ENCODE peak calls at places on chromosome 10, in five cellular contexts. D, I, F, N and E are unnamed samples.

GRCh38 chr10:119136084-119136483 is 29.4 kb downstream of the SFXN4 start:
- DNase-seq in D (no peak), I (no peak), F (no peak), N (no peak), E (no peak)

GRCh38 chr10:58967551-58968418 is 208.7 kb upstream of the PHYHIPL start:
- DNase-seq in D (no peak), I (peak), F (no peak), N (peak), E (peak)

GRCh38 chr10:128124813-128125403 is 1.3 kb downstream of the MKI67 start:
- DNase-seq in D (no peak), I (peak), F (no peak), N (no peak), E (no peak)

GRCh38 chr10:124697837-124698559 is 46.2 kb downstream of the FAM53B start:
- DNase-seq in D (no peak), I (no peak), F (no peak), N (no peak), E (no peak)

GRCh38 chr10:25064401-25064800 is 48.0 kb downstream of the THNSL1 start:
- DNase-seq in D (no peak), I (no peak), F (no peak), N (no peak), E (no peak)

GRCh38 chr10:71963351-71963755 is 842 bp upstream of the CHST3 start:
- DNase-seq in D (no peak), I (no peak), F (no peak), N (no peak), E (no peak)

GRCh38 chr10:132397671-132398565 is 918 bp downstream of the PWWP2B start:
- DNase-seq in D (no peak), I (peak), F (no peak), N (no peak), E (no peak)

GRCh38 chr10:58457761-58458616 is 54.7 kb upstream of the BICC1 start:
- DNase-seq in D (no peak), I (no peak), F (no peak), N (peak), E (no peak)

GRCh38 chr10:63665765-63666164 is 144.6 kb downstream of the REEP3 start:
- DNase-seq in D (no peak), I (no peak), F (no peak), N (no peak), E (no peak)

GRCh38 chr10:78804356-78805032 is 264.3 kb upstream of the ZMIZ1 start:
- DNase-seq in D (no peak), I (peak), F (no peak), N (no peak), E (no peak)

GRCh38 chr10:79145174-79145483 is 76.4 kb downstream of the ZMIZ1 start:
- DNase-seq in D (no peak), I (no peak), F (no peak), N (no peak), E (no peak)

GRCh38 chr10:93579985-93580711 is 13.7 kb downstream of the FFAR4 start:
- DNase-seq in D (no peak), I (no peak), F (no peak), N (no peak), E (no peak)

GRCh38 chr10:84007482-84007881 is 131.8 kb upstream of the GHITM start:
- DNase-seq in D (no peak), I (no peak), F (no peak), N (no peak), E (no peak)

DNA sequence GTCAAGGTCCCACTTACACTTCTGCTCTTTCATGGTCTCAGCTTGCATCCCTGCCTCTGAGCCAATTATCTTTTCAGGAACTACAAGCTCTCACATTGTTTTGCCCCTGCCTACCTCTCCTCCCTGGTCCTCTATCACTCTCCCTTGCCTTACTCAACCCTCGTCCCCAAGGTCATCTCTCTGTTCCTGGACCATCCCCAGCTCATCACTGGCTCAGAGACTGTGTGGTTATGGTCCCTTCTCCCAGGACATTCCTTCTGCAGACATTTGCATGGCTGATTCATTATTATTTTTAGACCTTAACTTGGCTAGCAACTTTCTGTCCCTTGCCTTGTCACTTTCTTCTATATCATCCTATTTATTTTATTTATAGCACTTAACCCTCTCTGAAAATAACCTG is 17.8 kb upstream of the GPAM start:
- DNase-seq in D (no peak), I (no peak), F (no peak), N (no peak), E (no peak)
- TF ChIP-seq FOXM1 in D (no peak), I (no peak), F (no peak), N (no peak), E (no peak)

GRCh38 chr10:114174462-114175190 is 623 bp upstream of the CCDC186 start:
- DNase-seq in D (no peak), I (no peak), F (no peak), N (no peak), E (no peak)
- TF ChIP-seq FOXM1 in D (no peak), I (no peak), F (no peak), N (no peak), E (no peak)

DNA sequence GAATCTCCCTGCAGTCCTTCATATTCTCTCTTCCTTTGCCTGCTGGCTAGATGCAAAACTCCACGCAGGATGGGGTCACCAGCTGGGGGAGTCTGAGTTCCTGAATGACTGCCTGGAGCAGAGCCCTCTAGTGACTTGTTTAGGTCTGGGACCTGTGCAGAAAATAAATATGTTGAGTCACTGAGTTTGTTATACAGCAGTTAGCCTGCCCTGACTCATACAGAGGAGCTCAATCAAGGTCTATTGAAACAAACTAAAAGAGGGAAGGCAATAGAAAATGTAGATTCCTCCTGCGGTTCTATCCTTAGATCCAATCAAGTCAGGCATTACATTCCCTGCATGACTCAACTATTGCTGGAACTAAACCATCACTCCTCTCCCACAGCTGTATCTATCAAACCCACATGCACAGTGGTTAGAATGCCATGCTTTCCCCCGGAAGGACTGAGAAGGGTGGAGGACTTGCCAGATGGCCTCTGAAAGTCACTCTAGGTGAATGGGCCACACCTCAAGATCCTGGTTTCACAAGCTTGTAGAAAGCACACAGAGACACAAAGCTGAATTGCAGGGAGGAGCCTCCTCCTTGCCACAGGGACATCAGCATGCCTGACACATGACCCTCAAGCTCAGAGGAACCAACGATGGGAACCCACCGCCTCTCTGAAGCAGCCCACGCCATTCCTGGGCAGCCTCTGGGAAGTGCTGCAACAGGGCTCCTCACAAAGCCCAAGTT is 73.9 kb downstream of the SH3PXD2A start:
- DNase-seq in D (peak), I (no peak), F (no peak), N (peak), E (no peak)
- TF ChIP-seq FOXM1 in D (no peak), I (no peak), F (no peak), N (no peak), E (no peak)

GRCh38 chr10:4984223-4984622 is 19.4 kb downstream of the AKR1C2 start:
- DNase-seq in D (no peak), I (no peak), F (no peak), N (no peak), E (no peak)
- TF ChIP-seq FOXM1 in D (no peak), I (no peak), F (no peak), N (no peak), E (no peak)

DNA sequence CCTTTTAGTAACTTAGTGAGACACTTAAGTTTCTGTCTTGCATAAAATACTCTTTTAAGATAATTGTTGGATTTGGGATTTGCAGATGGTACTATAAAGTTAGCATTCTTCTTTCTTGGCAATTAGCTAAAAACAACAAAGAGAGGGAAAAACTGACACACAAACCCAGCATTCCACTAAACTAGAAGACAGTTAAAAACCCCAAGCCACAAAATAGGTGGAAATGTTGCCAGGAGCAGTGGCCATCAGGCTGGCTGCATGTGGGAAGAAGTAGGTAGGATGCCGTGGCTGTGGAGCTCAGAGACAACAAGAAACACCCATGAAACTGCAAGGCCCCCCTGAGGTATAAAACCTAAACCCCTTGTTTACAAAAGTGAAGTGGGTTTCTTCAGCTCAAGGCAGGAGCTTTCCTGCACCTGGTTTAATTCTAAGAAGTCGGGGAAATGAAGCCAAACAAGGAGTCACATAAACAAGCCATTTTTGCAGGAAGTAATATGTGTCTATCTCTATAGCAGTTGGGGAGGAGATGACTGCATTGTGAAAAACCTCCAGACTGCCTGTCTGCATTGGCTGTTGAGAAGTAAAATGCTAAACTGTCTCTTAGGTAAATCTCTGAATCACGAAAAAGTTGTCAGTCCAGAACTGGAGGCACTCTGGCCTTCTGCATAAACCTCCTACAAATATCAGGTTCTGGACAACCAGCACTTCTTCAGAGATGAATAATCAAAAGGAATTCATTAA is 9.5 kb downstream of the RAB18 start:
- DNase-seq in D (no peak), I (no peak), F (no peak), N (no peak), E (no peak)
- TF ChIP-seq FOXM1 in D (no peak), I (no peak), F (no peak), N (no peak), E (no peak)

GRCh38 chr10:67924136-67924535 is 39.7 kb downstream of the SIRT1 start:
- DNase-seq in D (no peak), I (no peak), F (no peak), N (no peak), E (no peak)
- TF ChIP-seq FOXM1 in D (no peak), I (no peak), F (no peak), N (no peak), E (no peak)

GRCh38 chr10:96374985-96375830 is 16.4 kb upstream of the OPALIN start:
- DNase-seq in D (peak), I (peak), F (peak), N (peak), E (peak)

GRCh38 chr10:96379758-96380157 is 21.0 kb upstream of the OPALIN start:
- DNase-seq in D (no peak), I (no peak), F (no peak), N (no peak), E (no peak)

GRCh38 chr10:96378741-96379140 is 19.9 kb upstream of the OPALIN start:
- DNase-seq in D (no peak), I (no peak), F (no peak), N (no peak), E (no peak)

GRCh38 chr10:96376483-96376882 is 17.7 kb upstream of the OPALIN start:
- DNase-seq in D (no peak), I (no peak), F (no peak), N (no peak), E (no peak)

DNA sequence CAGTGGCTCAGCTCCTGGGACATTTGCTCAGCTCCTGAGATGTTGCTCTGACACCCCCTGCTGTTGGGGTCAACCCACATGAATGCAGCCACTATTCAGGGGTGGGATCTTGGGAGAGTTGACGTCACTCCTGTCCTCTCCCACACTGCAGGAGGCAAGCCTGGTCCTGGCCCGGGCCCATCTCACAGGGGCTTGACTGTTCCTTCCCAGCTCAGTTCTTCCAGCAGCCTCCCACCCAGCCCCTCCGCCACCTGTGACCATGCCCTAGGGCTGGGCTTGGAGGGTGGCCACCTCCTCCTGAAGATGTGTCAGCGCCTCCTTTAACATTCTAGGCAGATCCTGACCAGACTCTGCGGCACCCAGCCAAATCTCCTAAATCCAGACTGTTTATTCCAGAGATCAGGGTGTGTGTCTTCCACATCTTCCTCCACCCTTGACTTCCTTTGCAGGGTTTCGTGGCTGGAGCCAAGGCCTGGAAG is 19.1 kb upstream of the OPALIN start:
- DNase-seq in D (peak), I (no peak), F (no peak), N (peak), E (no peak)
- TF ChIP-seq FOXM1 in D (no peak), I (no peak), F (no peak), N (no peak), E (no peak)

DNA sequence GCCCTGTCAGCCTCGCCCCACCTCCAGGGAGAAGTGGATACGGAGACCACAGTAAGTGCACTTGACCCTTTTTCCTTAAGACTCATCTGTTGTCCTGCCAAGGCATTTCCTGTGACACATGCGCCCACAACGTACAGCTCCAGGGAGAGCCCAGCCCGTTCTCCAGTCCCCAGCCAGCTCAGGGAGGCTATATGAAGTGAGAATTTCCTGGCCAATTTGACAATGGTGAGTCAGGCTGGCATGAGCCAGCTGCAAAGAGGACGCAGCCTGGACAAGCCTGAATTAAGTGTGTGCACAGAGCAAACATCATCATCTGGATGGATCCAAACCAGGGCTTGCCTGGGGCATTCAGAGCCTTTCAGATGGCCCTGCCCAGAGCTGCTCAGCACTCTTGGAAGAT is 244.8 kb downstream of the KCNMA1 start:
- DNase-seq in D (no peak), I (no peak), F (no peak), N (no peak), E (no peak)
- TF ChIP-seq FOXM1 in D (no peak), I (peak), F (no peak), N (no peak), E (no peak)

GRCh38 chr10:77507313-77507712 is 130.3 kb downstream of the KCNMA1 start:
- DNase-seq in D (no peak), I (peak), F (no peak), N (no peak), E (no peak)

GRCh38 chr10:77504196-77504869 is 133.3 kb downstream of the KCNMA1 start:
- DNase-seq in D (no peak), I (no peak), F (no peak), N (no peak), E (no peak)

GRCh38 chr10:77506517-77506916 is 131.1 kb downstream of the KCNMA1 start:
- DNase-seq in D (no peak), I (no peak), F (no peak), N (no peak), E (no peak)

GRCh38 chr10:77505431-77506334 is 131.9 kb downstream of the KCNMA1 start:
- DNase-seq in D (no peak), I (no peak), F (no peak), N (no peak), E (no peak)

DNA sequence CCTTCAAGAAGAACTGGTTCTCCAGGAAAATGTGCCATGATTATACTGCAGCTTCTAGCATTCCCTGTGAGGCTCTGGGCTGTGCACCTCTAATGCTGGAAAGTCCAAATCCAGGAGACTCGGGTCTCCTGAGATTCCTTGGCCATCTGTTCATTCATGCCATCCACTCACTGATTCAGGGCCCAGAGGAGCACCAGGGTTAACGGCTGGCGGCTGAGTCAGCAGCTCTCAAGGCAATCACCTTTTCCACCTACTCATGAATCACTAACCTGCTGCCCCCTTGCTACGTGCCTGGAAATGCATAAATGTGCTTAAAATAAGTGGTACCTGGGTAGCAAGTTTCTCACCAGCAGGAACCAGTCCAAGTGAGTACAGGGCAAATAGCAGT is 132.7 kb downstream of the KCNMA1 start:
- DNase-seq in D (no peak), I (no peak), F (no peak), N (no peak), E (no peak)
- TF ChIP-seq FOXM1 in D (no peak), I (peak), F (no peak), N (no peak), E (no peak)

GRCh38 chr10:97542169-97543024 is 30.2 kb upstream of the ANKRD2 start:
- DNase-seq in D (peak), I (no peak), F (no peak), N (peak), E (no peak)
- TF ChIP-seq FOXM1 in D (no peak), I (no peak), F (no peak), N (no peak), E (no peak)